ENCODE peak calls at places on chromosomes 7 and 10, in four cellular contexts. L, N, K and R are unnamed samples.

GRCh38 chr10:117541405-117541908 is 1.1 kb upstream of the EMX2 start:
- DNase-seq in L (no peak), N (no peak), K (no peak), R (no peak)

GRCh38 chr7:114130860-114131259 is 212.1 kb upstream of the PPP1R3A start:
- DNase-seq in L (no peak), K (peak; percentile 9), N (no peak), R (no peak)

GRCh38 chr10:74040200-74041126 is 42.5 kb downstream of the VCL start:
- DNase-seq in L (no peak), N (no peak), K (no peak), R (no peak)

GRCh38 chr7:120586561-120586960 is 271.4 kb downstream of the TSPAN12 start:
- DNase-seq in K (no peak), N (no peak), L (no peak), R (no peak)

GRCh38 chr7:23377134-23377533 is 78.0 kb downstream of the MALSU1 start:
- DNase-seq in L (no peak), K (no peak), N (peak; percentile 19), R (peak; percentile 31)

GRCh38 chr7:47142169-47142866 is 439.6 kb downstream of the TNS3 start:
- DNase-seq in N (no peak), K (no peak), L (no peak), R (no peak)

GRCh38 chr7:151451156-151451555 is 11.2 kb upstream of the CRYGN start:
- DNase-seq in N (no peak), K (no peak), L (no peak), R (no peak)

GRCh38 chr10:130934333-130935035 is 377.0 kb downstream of the TCERG1L start:
- DNase-seq in L (no peak), N (no peak), K (no peak), R (no peak)

GRCh38 chr7:4861673-4862072 is at the start of gene PAPOLB:
- DNase-seq in L (no peak), N (no peak), K (no peak), R (no peak)

GRCh38 chr10:59757966-59758365 is 4.7 kb upstream of the MRLN start:
- DNase-seq in L (no peak), N (no peak), K (peak; percentile 75), R (peak; percentile 14)

GRCh38 chr10:43109671-43110249 is 28.5 kb upstream of the CSGALNACT2 start:
- DNase-seq in L (no peak), N (no peak), K (no peak), R (peak; percentile 13)

GRCh38 chr10:126500185-126500584 is 111.9 kb upstream of the ADAM12 start:
- DNase-seq in N (no peak), L (no peak), K (no peak), R (no peak)

GRCh38 chr7:33892945-33893344 is 12.4 kb upstream of the BMPER start:
- DNase-seq in K (no peak), L (no peak), N (no peak), R (no peak)

GRCh38 chr10:102167861-102168260 is 15.7 kb downstream of the NOLC1 start:
- DNase-seq in N (no peak), L (no peak), K (no peak), R (no peak)

GRCh38 chr10:43287056-43288007 is 20.5 kb upstream of the RASGEF1A start:
- DNase-seq in L (peak; percentile 34), N (peak; percentile 79), K (no peak), R (no peak)

GRCh38 chr7:139596626-139597025 is 73.1 kb downstream of the CLEC2L start:
- DNase-seq in K (no peak), N (no peak), L (no peak), R (no peak)

GRCh38 chr10:51879238-51879637 is 179.8 kb upstream of the CSTF2T start:
- DNase-seq in N (peak; percentile 68), L (no peak), K (peak; percentile 97), R (peak; percentile 95)

GRCh38 chr10:16494174-16494573 is 27.5 kb downstream of the C1QL3 start:
- DNase-seq in N (no peak), L (no peak), K (no peak), R (no peak)

GRCh38 chr10:102347236-102347828 is 48.2 kb upstream of the NFKB2 start:
- DNase-seq in K (peak; percentile 65), N (peak; percentile 48), L (peak; percentile 68), R (peak; percentile 55)

GRCh38 chr10:47359626-47360418 is 11.7 kb downstream of the RBP3 start:
- DNase-seq in K (no peak), L (no peak), N (no peak), R (no peak)

GRCh38 chr10:112307631-112308502 is 24.7 kb downstream of the TECTB start:
- DNase-seq in K (peak; percentile 14), L (peak; percentile 41), N (peak; percentile 73), R (peak; percentile 63)

GRCh38 chr10:35925511-35925910 is 283.4 kb upstream of the FZD8 start:
- DNase-seq in K (no peak), L (no peak), N (no peak), R (no peak)

GRCh38 chr10:21989453-21990154 is 13.9 kb downstream of the DNAJC1 start:
- DNase-seq in N (peak; percentile 52), K (peak; percentile 79), L (no peak), R (peak; percentile 66)

GRCh38 chr7:64883113-64883905 is 19.8 kb upstream of the ZNF273 start:
- DNase-seq in K (no peak), N (no peak), L (no peak), R (no peak)

GRCh38 chr10:37748170-37748569 is 109.2 kb downstream of the ZNF248 start:
- DNase-seq in K (no peak), L (no peak), N (no peak), R (no peak)